ENCODE peak calls at places on chromosomes 12 and 14, in ten cellular contexts. H is lower leg skin; O is EL; R is activated gamma-delta T cell treated with anti-CD3 and anti-CD28 coated beads, Interleukin-2, amount 50 U/mL, for 16 hours; D is mesothelial cell of epicardium; C is putamen; F is iPS-NIHi11; J is aorta; N is GM12892; S is trophoblast cell. P is an unnamed sample.

GRCh38 chr12:31591308-31591901 is 469 bp upstream of the DENND5B start:
- DNase-seq in J (no peak), F (peak; percentile 12), S (no peak), H (no peak), C (no peak), O (peak; percentile 21), R (no peak), N (no peak), D (no peak), P (no peak)

GRCh38 chr12:88970742-88971141 is 381.6 kb downstream of the DUSP6 start:
- DNase-seq in H (no peak), J (no peak), C (no peak), O (no peak), S (no peak), R (no peak), N (no peak), F (no peak), D (no peak), P (no peak)

GRCh38 chr12:47755655-47756562 is 2.8 kb downstream of the RAPGEF3 start:
- DNase-seq in H (peak; percentile 88), J (no peak), R (no peak), S (no peak), C (no peak), F (no peak), D (no peak), O (no peak), N (peak; percentile 67), P (no peak)

GRCh38 chr12:115632323-115632722 is 645.2 kb downstream of the MED13L start:
- DNase-seq in D (no peak), S (no peak), N (no peak), J (no peak), F (no peak), O (no peak), C (no peak), R (no peak), H (no peak), P (no peak)

GRCh38 chr12:123491056-123491455 is 33.1 kb downstream of the SNRNP35 start:
- DNase-seq in R (no peak), J (no peak), C (no peak), S (peak; percentile 78), D (no peak), F (no peak), O (no peak), H (no peak), N (no peak), P (no peak)

GRCh38 chr14:104934380-104934733 is 9.7 kb downstream of the PLD4 start:
- DNase-seq in C (no peak), J (no peak), R (no peak), D (no peak), N (no peak), F (no peak), S (no peak), O (no peak), H (peak; percentile 78), P (no peak)

GRCh38 chr12:68539615-68539952 is 71.1 kb upstream of the RAP1B start:
- DNase-seq in J (no peak), S (no peak), H (no peak), D (no peak), O (no peak), F (no peak), N (no peak), R (no peak), C (no peak), P (no peak)

GRCh38 chr14:64734990-64735389 is 30.8 kb downstream of the PLEKHG3 start:
- DNase-seq in J (no peak), F (no peak), N (no peak), D (no peak), H (no peak), S (no peak), C (no peak), R (no peak), O (no peak), P (peak; percentile 70)

GRCh38 chr12:11446372-11446771 is 51.0 kb upstream of the PRB2 start:
- DNase-seq in F (no peak), O (peak; percentile 13), D (no peak), S (no peak), C (no peak), N (no peak), H (no peak), J (no peak), R (no peak), P (no peak)

GRCh38 chr12:108833355-108833733 is 24.0 kb downstream of the SSH1 start:
- DNase-seq in R (no peak), N (no peak), J (peak; percentile 82), S (peak; percentile 75), C (no peak), O (peak; percentile 98), D (no peak), H (no peak), F (no peak), P (no peak)

GRCh38 chr14:93619176-93619793 is 169.0 kb downstream of the PRIMA1 start:
- DNase-seq in F (peak; percentile 62), S (no peak), O (peak; percentile 48), C (peak; percentile 56), N (peak; percentile 5), D (peak; percentile 41), J (no peak), R (no peak), H (no peak), P (no peak)

GRCh38 chr12:100464529-100464928 is 9.1 kb upstream of the NR1H4 start:
- DNase-seq in S (no peak), H (no peak), D (no peak), J (no peak), R (no peak), N (no peak), O (no peak), C (no peak), F (no peak), P (no peak)

GRCh38 chr12:24719293-24719721 is 229.6 kb downstream of the BCAT1 start:
- DNase-seq in J (no peak), R (peak; percentile 27), D (no peak), H (no peak), S (peak; percentile 6), N (no peak), O (peak; percentile 93), C (no peak), F (no peak), P (no peak)

GRCh38 chr12:131867891-131868675 is 26.3 kb upstream of the ULK1 start:
- DNase-seq in H (no peak), D (no peak), O (peak; percentile 20), R (no peak), C (no peak), J (peak; percentile 53), N (peak; percentile 23), F (peak; percentile 20), S (no peak), P (no peak)

GRCh38 chr12:52862023-52862422 is 13.2 kb upstream of the KRT78 start:
- DNase-seq in C (no peak), O (no peak), N (no peak), H (no peak), R (no peak), F (no peak), S (peak; percentile 16), D (no peak), J (no peak), P (no peak)

GRCh38 chr12:1575799-1576401 is 18.5 kb downstream of the FBXL14 start:
- DNase-seq in F (no peak), S (no peak), J (no peak), O (no peak), R (no peak), H (peak; percentile 79), N (no peak), D (peak; percentile 44), C (no peak), P (no peak)

GRCh38 chr12:49018282-49019119 is at the start of gene PRKAG1:
- DNase-seq in J (peak; percentile 98), C (peak; percentile 96), H (peak; percentile 99), D (peak; percentile 94), S (peak; percentile 97), O (peak; percentile 96), N (peak; percentile 100), F (peak; percentile 100), R (peak; percentile 93), P (peak; percentile 99)

GRCh38 chr12:23929906-23930305 is 19.6 kb downstream of the SOX5 start:
- DNase-seq in R (no peak), C (no peak), H (no peak), S (no peak), D (no peak), N (no peak), O (no peak), F (no peak), J (no peak), P (no peak)